ENCODE peak calls at places on chromosomes 3 and 15, in four cellular contexts. P is body of pancreas, H is ovary, A is upper lobe of right lung. C is an unnamed sample.

GRCh38 chr3:52245322-52246263 is at the start of gene PPM1M:
- DNase-seq in P (peak; percentile 60), H (peak; percentile 56), A (peak; percentile 81), C (peak; percentile 77)

GRCh38 chr15:80003171-80003570 is 32.2 kb upstream of the BCL2A1 start:
- DNase-seq in P (no peak), H (no peak), A (no peak), C (no peak)

GRCh38 chr15:34876640-34877039 is 81.3 kb upstream of the ACTC1 start:
- DNase-seq in P (no peak), H (no peak), A (no peak), C (no peak)

GRCh38 chr3:51937611-51938450 is 3.9 kb downstream of the RRP9 start:
- DNase-seq in P (no peak), H (no peak), A (peak; percentile 48), C (no peak)

GRCh38 chr3:18443670-18444596 is 18.8 kb upstream of the SATB1 start:
- DNase-seq in P (peak; percentile 41), H (peak; percentile 16), A (peak; percentile 79), C (peak; percentile 31)

GRCh38 chr3:89262561-89262960 is 155.1 kb downstream of the EPHA3 start:
- DNase-seq in P (no peak), H (no peak), A (no peak), C (no peak)

GRCh38 chr15:40048155-40048792 is 9.3 kb upstream of the SRP14 start:
- DNase-seq in P (no peak), H (no peak), A (no peak), C (peak; percentile 50)

GRCh38 chr3:131933665-131934064 is 101.1 kb downstream of the CPNE4 start:
- DNase-seq in P (no peak), H (no peak), A (no peak), C (no peak)

GRCh38 chr3:197528190-197528589 is 27.6 kb downstream of the BDH1 start:
- DNase-seq in P (no peak), H (no peak), A (no peak), C (no peak)

GRCh38 chr3:197527569-197527968 is 28.2 kb downstream of the BDH1 start:
- DNase-seq in P (no peak), H (no peak), A (no peak), C (no peak)

GRCh38 chr3:197533396-197534347 is 22.1 kb downstream of the BDH1 start:
- DNase-seq in P (no peak), H (no peak), A (no peak), C (no peak)

GRCh38 chr3:197534348-197534725 is 21.4 kb downstream of the BDH1 start:
- DNase-seq in P (no peak), H (no peak), A (no peak), C (no peak)

GRCh38 chr3:197532388-197532787 is 23.4 kb downstream of the BDH1 start:
- DNase-seq in P (no peak), H (no peak), A (no peak), C (no peak)
- H3K27ac ChIP-seq in P (no peak overlapping the region), H (no peak overlapping the region), A (no peak overlapping the region), C (no peak overlapping the region)

GRCh38 chr3:188473045-188473444 is 319.1 kb downstream of the LPP start:
- DNase-seq in P (no peak), H (no peak), A (no peak), C (no peak)
- H3K27ac ChIP-seq in P (no peak overlapping the region), H (no peak overlapping the region), A (no peak overlapping the region), C (no peak overlapping the region)

GRCh38 chr15:47294765-47295259 is 422.5 kb upstream of the SEMA6D start:
- DNase-seq in P (no peak), H (no peak), A (no peak), C (no peak)

GRCh38 chr15:47301481-47301880 is 415.8 kb upstream of the SEMA6D start:
- DNase-seq in P (peak; percentile 25), H (no peak), A (no peak), C (no peak)

GRCh38 chr15:47296911-47297310 is 420.4 kb upstream of the SEMA6D start:
- DNase-seq in P (no peak), H (no peak), A (no peak), C (no peak)

GRCh38 chr15:47300035-47300434 is 417.3 kb upstream of the SEMA6D start:
- DNase-seq in P (no peak), H (no peak), A (no peak), C (no peak)

GRCh38 chr15:47300596-47300995 is 416.7 kb upstream of the SEMA6D start:
- DNase-seq in P (no peak), H (no peak), A (no peak), C (no peak)
- H3K27ac ChIP-seq in P (no peak overlapping the region), H (no peak overlapping the region), A (no peak overlapping the region), C (no peak overlapping the region)

GRCh38 chr3:16058511-16058910 is 116.0 kb upstream of the GALNT15 start:
- DNase-seq in P (no peak), H (no peak), A (no peak), C (no peak)

GRCh38 chr3:16059700-16060357 is 114.7 kb upstream of the GALNT15 start:
- DNase-seq in P (no peak), H (no peak), A (no peak), C (no peak)

GRCh38 chr3:16060358-16060852 is 114.1 kb upstream of the GALNT15 start:
- DNase-seq in P (peak; percentile 22), H (peak; percentile 74), A (no peak), C (no peak)

GRCh38 chr3:16060945-16061344 is 113.5 kb upstream of the GALNT15 start:
- DNase-seq in P (no peak), H (peak; percentile 85), A (no peak), C (no peak)

DNA sequence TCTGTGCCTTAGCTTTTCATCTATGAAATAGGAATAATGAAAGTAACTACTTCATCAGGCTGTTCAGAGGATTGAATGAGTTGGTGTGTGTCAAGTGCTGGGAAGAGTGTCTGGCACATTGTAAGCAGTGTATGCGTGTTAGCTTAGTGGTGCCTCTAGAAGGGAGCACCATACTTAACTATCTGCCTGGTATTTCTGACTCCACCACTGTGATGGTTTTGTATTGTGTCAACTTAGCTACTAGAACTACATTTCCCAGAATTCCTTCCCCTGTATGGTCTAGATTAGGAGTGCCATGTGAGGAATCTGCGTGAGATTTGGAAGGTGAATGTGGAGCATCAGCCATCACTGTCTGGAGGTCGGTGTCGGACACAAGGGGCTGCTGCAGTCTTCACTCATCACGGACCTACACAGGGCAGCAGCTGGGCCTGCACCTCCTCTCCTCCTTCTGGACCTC is 115.4 kb upstream of the GALNT15 start:
- DNase-seq in P (no peak), H (peak; percentile 17), A (no peak), C (no peak)
- H3K27ac ChIP-seq in P (no peak overlapping the region), H (peak overlapping the region; percentile 85), A (peak overlapping the region; percentile 78), C (no peak overlapping the region)

GRCh38 chr3:188378786-188379185 is 224.8 kb downstream of the LPP start:
- DNase-seq in P (no peak), H (no peak), A (no peak), C (no peak)

GRCh38 chr3:188383763-188384162 is 229.8 kb downstream of the LPP start:
- DNase-seq in P (no peak), H (no peak), A (no peak), C (no peak)

GRCh38 chr3:188385295-188385694 is 231.3 kb downstream of the LPP start:
- DNase-seq in P (no peak), H (no peak), A (peak; percentile 61), C (no peak)

GRCh38 chr3:188380722-188381121 is 226.8 kb downstream of the LPP start:
- DNase-seq in P (no peak), H (no peak), A (no peak), C (no peak)

GRCh38 chr3:188380252-188380651 is 226.3 kb downstream of the LPP start:
- DNase-seq in P (no peak), H (no peak), A (no peak), C (no peak)
- H3K27ac ChIP-seq in P (no peak overlapping the region), H (no peak overlapping the region), A (no peak overlapping the region), C (no peak overlapping the region)

GRCh38 chr15:82532383-82532990 is 7.8 kb downstream of the RPS17 start:
- DNase-seq in P (peak; percentile 57), H (no peak), A (no peak), C (no peak)

GRCh38 chr15:82532991-82533481 is 7.2 kb downstream of the RPS17 start:
- DNase-seq in P (no peak), H (no peak), A (no peak), C (no peak)

GRCh38 chr15:82530006-82530405 is 10.3 kb downstream of the RPS17 start:
- DNase-seq in P (no peak), H (no peak), A (no peak), C (no peak)

GRCh38 chr15:82530606-82531379 is 9.5 kb downstream of the RPS17 start:
- DNase-seq in P (peak; percentile 93), H (peak; percentile 37), A (peak; percentile 86), C (peak; percentile 73)

DNA sequence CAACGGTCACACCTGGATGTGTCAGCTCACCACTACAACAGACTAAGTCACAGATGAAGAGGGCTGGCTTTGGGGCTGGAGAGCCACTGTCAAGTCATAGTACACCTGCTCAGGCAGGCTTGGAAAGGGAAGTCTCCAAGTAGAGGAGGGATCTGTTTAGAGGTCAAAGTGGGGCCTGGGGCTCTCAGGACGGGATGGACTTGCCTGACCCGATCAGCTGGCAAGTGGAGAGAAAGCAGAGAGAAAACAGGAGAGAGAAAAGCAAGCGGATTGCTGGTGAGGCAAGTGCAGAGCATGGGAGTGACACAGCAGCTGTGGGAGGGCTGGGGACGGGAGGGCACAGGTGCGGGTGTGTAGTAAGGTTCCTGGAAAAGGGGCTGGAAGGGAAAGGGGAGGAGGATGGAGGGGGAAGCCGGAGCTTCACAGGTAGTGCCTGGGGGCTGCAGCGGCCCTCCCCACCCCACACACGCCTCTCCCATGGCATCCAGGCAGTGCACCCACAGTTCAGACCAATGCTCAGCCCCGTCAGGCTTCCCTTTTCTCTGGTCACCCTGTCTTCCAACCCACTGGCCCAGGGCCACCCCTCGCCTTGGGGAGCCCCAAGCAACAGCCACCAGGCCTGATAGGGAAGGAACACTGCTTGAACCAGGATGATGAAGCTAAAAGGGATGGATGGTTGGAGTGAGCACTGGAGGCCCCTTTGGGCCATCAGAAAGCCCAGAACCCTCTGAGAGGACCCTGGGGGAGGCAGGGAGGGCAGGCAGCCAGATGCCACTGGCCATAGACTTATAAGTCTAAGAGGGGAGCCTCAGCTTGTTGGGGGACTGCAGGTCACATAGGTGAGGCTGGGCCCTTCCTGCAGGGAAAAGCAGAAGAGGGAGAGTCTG is 8.5 kb downstream of the RPS17 start:
- DNase-seq in P (no peak), H (no peak), A (no peak), C (no peak)
- H3K27ac ChIP-seq in P (no peak overlapping the region), H (no peak overlapping the region), A (no peak overlapping the region), C (no peak overlapping the region)

GRCh38 chr3:195911946-195912270 is 3.6 kb upstream of the TNK2 start:
- DNase-seq in P (no peak), H (no peak), A (no peak), C (no peak)
- H3K27ac ChIP-seq in P (no peak overlapping the region), H (no peak overlapping the region), A (no peak overlapping the region), C (no peak overlapping the region)